ENCODE peak calls at places on chromosomes 11 and 22, in five cellular contexts. T is hepatocyte, Z is AG10803, P is HL-60, Y is tibial artery. V is an unnamed sample.

GRCh38 chr11:3225159-3225758 is 6.6 kb upstream of the MRGPRG start:
- DNase-seq in T (no peak), Z (no peak), P (no peak), Y (no peak), V (no peak)

GRCh38 chr11:127470485-127470884 is 469.9 kb upstream of the KIRREL3 start:
- DNase-seq in T (peak; percentile 7), Z (no peak), P (peak; percentile 10), Y (no peak), V (no peak)

GRCh38 chr11:27514076-27514475 is 7.5 kb upstream of the LIN7C start:
- DNase-seq in T (no peak), Z (no peak), P (no peak), Y (no peak), V (no peak)

GRCh38 chr11:8732748-8733241 is 50.2 kb downstream of the RPL27A start:
- DNase-seq in T (no peak), Z (peak; percentile 92), P (no peak), Y (peak; percentile 96), V (peak; percentile 78)

GRCh38 chr11:46529928-46530574 is 63.8 kb downstream of the AMBRA1 start:
- DNase-seq in T (no peak), Z (no peak), P (no peak), Y (no peak), V (no peak)

GRCh38 chr11:86910592-86910991 is 44.6 kb downstream of the FZD4 start:
- DNase-seq in T (no peak), Z (no peak), P (no peak), Y (no peak), V (no peak)

GRCh38 chr11:101128571-101129202 is 926 bp downstream of the PGR start:
- DNase-seq in T (peak; percentile 5), Z (no peak), P (no peak), Y (peak; percentile 69), V (no peak)

GRCh38 chr11:11463397-11463796 is 110.3 kb upstream of the CSNK2A3 start:
- DNase-seq in T (peak; percentile 19), Z (peak; percentile 19), P (no peak), Y (no peak), V (no peak)

GRCh38 chr11:5803982-5804381 is 4.7 kb upstream of the OR52N2 start:
- DNase-seq in T (no peak), Z (no peak), P (no peak), Y (no peak), V (no peak)

GRCh38 chr11:104965735-104966134 is 2.6 kb downstream of the CASP4 start:
- DNase-seq in T (no peak), Z (no peak), P (no peak), Y (no peak), V (no peak)

GRCh38 chr11:130180491-130180890 is 20.9 kb downstream of the ST14 start:
- DNase-seq in T (peak; percentile 70), Z (peak; percentile 15), P (no peak), Y (no peak), V (peak; percentile 16)

GRCh38 chr11:84289381-84289906 is 1003.3 kb upstream of the CCDC90B start:
- DNase-seq in T (peak; percentile 4), Z (peak; percentile 32), P (no peak), Y (no peak), V (peak; percentile 60)

GRCh38 chr11:72228229-72228843 is 3.8 kb downstream of the INPPL1 start:
- DNase-seq in T (peak; percentile 11), Z (no peak), P (no peak), Y (peak; percentile 67), V (no peak)

GRCh38 chr11:1227551-1228182 is 4.8 kb downstream of the MUC5B start:
- DNase-seq in T (no peak), Z (no peak), P (no peak), Y (peak; percentile 60), V (no peak)

GRCh38 chr11:8231979-8232378 is 31.7 kb downstream of the LMO1 start:
- DNase-seq in T (no peak), Z (no peak), P (no peak), Y (no peak), V (no peak)

GRCh38 chr22:23817146-23817545 is 21.7 kb downstream of the DERL3 start:
- DNase-seq in T (no peak), Z (no peak), P (no peak), Y (no peak), V (no peak)

GRCh38 chr11:69922015-69922595 is 102.9 kb upstream of the FGF3 start:
- DNase-seq in T (no peak), Z (no peak), P (no peak), Y (peak; percentile 61), V (no peak)

GRCh38 chr11:114928260-114928870 is 250.0 kb downstream of the NXPE2 start:
- DNase-seq in T (no peak), Z (no peak), P (no peak), Y (no peak), V (no peak)

GRCh38 chr22:23520875-23521441 is 59.1 kb downstream of the IGLL1 start:
- DNase-seq in T (peak; percentile 75), Z (peak; percentile 15), P (no peak), Y (no peak), V (peak; percentile 64)

GRCh38 chr11:70142171-70142875 is 60.8 kb upstream of the FADD start:
- DNase-seq in T (peak; percentile 58), Z (no peak), P (no peak), Y (no peak), V (no peak)

GRCh38 chr11:35412285-35412684 is 7.1 kb downstream of the SLC1A2 start:
- DNase-seq in T (no peak), Z (peak; percentile 12), P (no peak), Y (no peak), V (peak; percentile 33)

GRCh38 chr11:123616505-123617198 is 37.8 kb downstream of the SCN3B start:
- DNase-seq in T (peak; percentile 46), Z (peak; percentile 81), P (no peak), Y (no peak), V (peak; percentile 91)

GRCh38 chr11:58573451-58574104 is 2.1 kb downstream of the LPXN start:
- DNase-seq in T (peak; percentile 43), Z (peak; percentile 84), P (peak; percentile 48), Y (peak; percentile 83), V (peak; percentile 86)

GRCh38 chr11:94201004-94201465 is 72.4 kb downstream of the PANX1 start:
- DNase-seq in T (peak; percentile 51), Z (peak; percentile 71), P (no peak), Y (no peak), V (no peak)

GRCh38 chr22:23769321-23769965 is 1.7 kb upstream of the CHCHD10 start:
- DNase-seq in T (peak; percentile 12), Z (no peak), P (no peak), Y (no peak), V (no peak)

GRCh38 chr11:80393210-80393609 is 952.4 kb upstream of the TENM4 start:
- DNase-seq in T (no peak), Z (no peak), P (no peak), Y (no peak), V (no peak)

GRCh38 chr11:12979928-12980689 is 29.0 kb upstream of the RASSF10 start:
- DNase-seq in T (no peak), Z (no peak), P (peak; percentile 44), Y (no peak), V (no peak)

GRCh38 chr11:1436468-1437030 is 46.8 kb downstream of the BRSK2 start:
- DNase-seq in T (no peak), Z (no peak), P (no peak), Y (no peak), V (no peak)

GRCh38 chr22:36086629-36087254 is 58.1 kb upstream of the RBFOX2 start:
- DNase-seq in T (no peak), Z (no peak), P (no peak), Y (no peak), V (no peak)

GRCh38 chr22:41659941-41660340 is 28.7 kb downstream of the SNU13 start:
- DNase-seq in T (no peak), Z (no peak), P (no peak), Y (peak; percentile 29), V (no peak)

GRCh38 chr22:37484115-37485005 is 1.8 kb downstream of the MFNG start:
- DNase-seq in T (no peak), Z (no peak), P (peak; percentile 97), Y (peak; percentile 85), V (no peak)
- H3K4me3 ChIP-seq in T (no peak overlapping the region), Z (no peak overlapping the region), P (peak overlapping the region; percentile 65), Y (peak overlapping the region; percentile 46), V (no peak overlapping the region)

GRCh38 chr11:21710791-21711190 is 482.1 kb upstream of the ANO5 start:
- DNase-seq in T (peak; percentile 20), Z (no peak), P (no peak), Y (no peak), V (no peak)
- TF ChIP-seq CTCF in T (no peak), Z (no peak), P (no peak), Y (no peak), V (no peak)

GRCh38 chr22:16586991-16587390 is 5.6 kb downstream of the CCT8L2 start:
- DNase-seq in T (no peak), Z (no peak), P (no peak), Y (no peak), V (no peak)

DNA sequence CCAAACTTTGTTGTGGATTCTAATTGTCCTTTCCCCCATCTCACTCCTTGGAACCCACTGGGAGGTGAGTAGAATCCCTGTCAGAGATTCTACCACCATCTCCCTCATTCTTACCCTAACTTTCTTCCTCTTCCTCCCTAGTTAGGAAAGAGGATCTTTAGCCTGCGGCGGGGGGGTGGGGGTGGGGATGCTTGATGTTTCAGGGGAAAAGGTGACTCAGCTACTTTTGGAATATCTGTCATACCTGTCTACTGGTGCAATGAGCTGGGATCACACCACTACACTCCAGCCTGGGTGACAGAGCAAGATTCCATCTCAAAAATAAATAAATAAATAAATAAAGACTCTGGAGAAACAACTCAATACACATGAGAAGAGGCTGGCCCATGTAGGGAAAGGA is 6.4 kb downstream of the CCT8L2 start:
- DNase-seq in T (no peak), Z (no peak), P (no peak), Y (no peak), V (no peak)
- H3K4me3 ChIP-seq in T (no peak overlapping the region), Z (no peak overlapping the region), P (no peak overlapping the region), Y (no peak overlapping the region), V (no peak overlapping the region)

DNA sequence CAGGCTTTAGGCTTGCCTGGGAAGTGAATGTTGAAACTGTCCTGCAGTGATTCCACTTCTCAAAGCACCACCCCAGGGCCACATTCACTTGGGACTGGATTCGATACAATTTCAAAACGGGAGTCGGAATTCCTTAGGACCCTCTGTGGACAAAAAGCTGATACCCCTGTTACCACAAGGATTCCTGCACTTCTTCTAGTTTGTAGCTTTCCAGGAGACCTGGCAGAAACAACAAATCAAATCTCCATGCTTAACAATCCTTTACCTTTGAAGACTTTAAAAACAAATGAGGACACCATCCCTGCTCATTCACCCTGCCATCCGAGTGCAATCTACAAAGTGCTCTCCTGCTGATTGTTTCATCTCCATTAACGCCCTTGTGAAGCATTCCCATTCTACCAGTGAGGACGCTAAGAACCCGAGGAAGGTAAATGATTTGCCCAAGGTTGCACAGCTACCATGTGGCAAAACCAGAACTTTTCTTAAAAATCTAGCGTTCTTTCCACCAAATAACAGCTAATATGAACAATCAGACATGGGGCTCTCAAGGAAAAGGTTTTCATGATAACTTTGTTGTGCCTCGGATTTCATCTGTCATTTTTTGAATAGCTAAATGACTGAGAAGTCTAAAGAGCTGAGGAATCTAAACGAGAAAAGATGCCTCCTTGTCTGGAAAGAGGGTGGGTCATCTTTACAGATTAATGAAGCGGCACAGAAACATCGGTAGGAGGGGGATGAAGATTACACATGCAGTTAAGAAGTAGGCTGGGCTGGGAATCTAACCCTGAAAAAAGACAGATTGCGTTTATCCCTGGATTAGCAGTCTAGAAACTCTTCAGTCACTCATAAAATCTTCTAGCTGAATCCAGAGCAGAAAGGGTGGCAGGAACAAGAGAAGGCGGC is 722 bp upstream of the MPZL2 start:
- DNase-seq in T (no peak), Z (no peak), P (no peak), Y (no peak), V (no peak)
- TF ChIP-seq CTCF in T (no peak), Z (no peak), P (no peak), Y (no peak), V (no peak)

GRCh38 chr11:64340671-64341335 is 799 bp downstream of the CCDC88B start:
- DNase-seq in T (peak; percentile 34), Z (no peak), P (peak; percentile 87), Y (peak; percentile 70), V (no peak)
- H3K4me3 ChIP-seq in T (no peak overlapping the region), Z (no peak overlapping the region), P (peak overlapping the region; percentile 47), Y (peak overlapping the region; percentile 14), V (no peak overlapping the region)